ENCODE peak calls at places on chromosomes 7 and 10, in nine cellular contexts. W, O, H, Z, Y, N, P, J and K are unnamed samples. For H3K27me3, the result is how much of the 10 kb centered on the place peaks cover.

GRCh38 chr7:15687645-15688025 is 1.2 kb upstream of the MEOX2 start:
- DNase-seq in W (no peak), O (no peak), H (no peak), Z (peak), Y (no peak), N (no peak), P (no peak), J (no peak), K (no peak)

GRCh38 chr10:62829622-62830021 is 13.5 kb upstream of the EGR2 start:
- DNase-seq in W (no peak), O (no peak), H (no peak), Z (no peak), Y (no peak), N (no peak), P (no peak), J (no peak), K (no peak)

GRCh38 chr7:147419001-147419400 is 1171.6 kb upstream of the C7orf33 start:
- DNase-seq in W (no peak), O (no peak), H (no peak), Z (no peak), Y (no peak), N (peak), P (no peak), J (no peak), K (no peak)

GRCh38 chr7:110170762-110171161 is 920.2 kb upstream of the LRRN3 start:
- DNase-seq in W (no peak), O (no peak), H (no peak), Z (no peak), Y (no peak), N (peak), P (no peak), J (no peak), K (peak)

GRCh38 chr10:32180354-32181280 is 124.4 kb upstream of the KIF5B start:
- DNase-seq in W (no peak), O (no peak), H (no peak), Z (peak), Y (no peak), N (no peak), P (no peak), J (no peak), K (no peak)

GRCh38 chr10:24552346-24553016 is 171.2 kb downstream of the ARHGAP21 start:
- DNase-seq in W (peak), O (peak), H (no peak), Z (no peak), Y (peak), N (no peak), P (peak), J (no peak), K (no peak)

GRCh38 chr10:34940436-34940835 is 125.3 kb upstream of the PARD3 start:
- DNase-seq in W (no peak), O (no peak), H (no peak), Z (no peak), Y (no peak), N (no peak), P (no peak), J (no peak), K (no peak)

GRCh38 chr10:34346516-34347150 is 468.5 kb downstream of the PARD3 start:
- DNase-seq in W (no peak), O (no peak), H (no peak), Z (no peak), Y (no peak), N (peak), P (no peak), J (no peak), K (peak)

GRCh38 chr7:44681645-44682044 is 67.0 kb upstream of the ZMIZ2 start:
- DNase-seq in W (peak), O (no peak), H (no peak), Z (peak), Y (no peak), N (no peak), P (no peak), J (no peak), K (no peak)

GRCh38 chr7:92622680-92623079 is 32.5 kb upstream of the FAM133B start:
- DNase-seq in W (no peak), O (no peak), H (no peak), Z (no peak), Y (no peak), N (no peak), P (no peak), J (no peak), K (no peak)

GRCh38 chr7:73833251-73833919 is 2.6 kb downstream of the CLDN4 start:
- DNase-seq in W (no peak), O (no peak), H (no peak), Z (no peak), Y (no peak), N (no peak), P (no peak), J (no peak), K (no peak)

GRCh38 chr10:118394557-118395194 is 52.6 kb upstream of the FAM204A start:
- DNase-seq in W (no peak), O (no peak), H (no peak), Z (no peak), Y (no peak), N (no peak), P (no peak), J (no peak), K (no peak)

GRCh38 chr7:141550694-141551079 is 523 bp upstream of the AGK start:
- DNase-seq in W (no peak), O (no peak), H (no peak), Z (no peak), Y (no peak), N (no peak), P (no peak), J (no peak), K (no peak)

GRCh38 chr10:48390933-48391845 is 84.7 kb downstream of the MAPK8 start:
- DNase-seq in W (no peak), O (no peak), H (no peak), Z (no peak), Y (peak), N (peak), P (peak), J (peak), K (peak)

GRCh38 chr7:130397472-130397871 is 17.2 kb downstream of the CPA1 start:
- DNase-seq in W (no peak), O (no peak), H (no peak), Z (no peak), Y (no peak), N (no peak), P (no peak), J (no peak), K (no peak)

GRCh38 chr7:21886396-21886795 is 59.3 kb downstream of the CDCA7L start:
- DNase-seq in W (no peak), O (no peak), H (no peak), Z (no peak), Y (no peak), N (no peak), P (no peak), J (no peak), K (no peak)

GRCh38 chr7:151661556-151661955 is 141.9 kb upstream of the RHEB start:
- DNase-seq in W (no peak), O (no peak), H (no peak), Z (no peak), Y (no peak), N (no peak), P (no peak), J (no peak), K (no peak)

GRCh38 chr10:27719052-27719451 is 26.6 kb downstream of the MKX start:
- DNase-seq in W (no peak), O (no peak), H (no peak), Z (no peak), Y (no peak), N (no peak), P (no peak), J (no peak), K (no peak)

GRCh38 chr10:111475720-111476119 is 398.9 kb downstream of the ADRA2A start:
- DNase-seq in W (no peak), O (no peak), H (no peak), Z (no peak), Y (peak), N (no peak), P (no peak), J (no peak), K (peak)

GRCh38 chr10:1390200-1390599 is 334.0 kb downstream of the WDR37 start:
- DNase-seq in W (no peak), O (no peak), H (no peak), Z (no peak), Y (no peak), N (no peak), P (no peak), J (no peak), K (no peak)

GRCh38 chr7:38169862-38170261 is 8.2 kb upstream of the STARD3NL start:
- DNase-seq in W (no peak), O (no peak), H (peak), Z (no peak), Y (peak), N (peak), P (no peak), J (peak), K (peak)

GRCh38 chr10:5089869-5090268 is 4.3 kb upstream of the AKR1C3 start:
- DNase-seq in W (no peak), O (no peak), H (no peak), Z (no peak), Y (peak), N (peak), P (peak), J (peak), K (peak)

GRCh38 chr7:131011976-131012375 is 278.0 kb upstream of the KLF14 start:
- DNase-seq in W (no peak), O (no peak), H (no peak), Z (no peak), Y (peak), N (peak), P (no peak), J (peak), K (no peak)

GRCh38 chr7:100865372-100865911 is 1.7 kb upstream of the TRIP6 start:
- DNase-seq in W (no peak), O (no peak), H (no peak), Z (no peak), Y (peak), N (peak), P (peak), J (no peak), K (peak)

GRCh38 chr7:101594790-101595189 is 34.3 kb downstream of the MYL10 start:
- DNase-seq in W (no peak), O (no peak), H (no peak), Z (no peak), Y (no peak), N (no peak), P (no peak), J (no peak), K (no peak)

GRCh38 chr7:101633516-101633915 is 4.4 kb upstream of the MYL10 start:
- DNase-seq in W (no peak), O (no peak), H (no peak), Z (no peak), Y (no peak), N (no peak), P (no peak), J (no peak), K (no peak)

GRCh38 chr7:70764701-70765208 is 367.2 kb upstream of the GALNT17 start:
- DNase-seq in W (no peak), O (no peak), H (no peak), Z (no peak), Y (no peak), N (no peak), P (no peak), J (no peak), K (no peak)

GRCh38 chr7:140375808-140376730 is 22.3 kb downstream of the SLC37A3 start:
- DNase-seq in W (peak), O (no peak), H (no peak), Z (peak), Y (no peak), N (no peak), P (no peak), J (no peak), K (no peak)

GRCh38 chr7:139523988-139524815 is 717 bp downstream of the CLEC2L start:
- DNase-seq in W (no peak), O (no peak), H (no peak), Z (no peak), Y (no peak), N (no peak), P (no peak), J (no peak), K (no peak)

GRCh38 chr7:112749775-112750174 is 40.4 kb downstream of the TMEM168 start:
- DNase-seq in W (no peak), O (no peak), H (no peak), Z (no peak), Y (no peak), N (no peak), P (no peak), J (no peak), K (no peak)

GRCh38 chr7:132576723-132577089 is 436 bp upstream of the PLXNA4 start:
- DNase-seq in W (no peak), O (no peak), H (no peak), Z (no peak), Y (no peak), N (no peak), P (no peak), J (no peak), K (no peak)

GRCh38 chr10:70816220-70816894 is 609 bp downstream of the SGPL1 start:
- DNase-seq in W (peak), O (peak), H (peak), Z (peak), Y (peak), N (peak), P (peak), J (peak), K (peak)

GRCh38 chr7:116552616-116553015 is 27.8 kb downstream of the CAV1 start:
- DNase-seq in W (no peak), O (no peak), H (no peak), Z (no peak), Y (peak), N (peak), P (peak), J (no peak), K (peak)
- H3K27ac ChIP-seq in W (no peak), O (peak), H (peak), Z (peak), Y (peak), N (peak), P (no peak), J (no peak), K (peak)

GRCh38 chr10:76191371-76191770 is 759.9 kb downstream of the LRMDA start:
- DNase-seq in W (no peak), O (no peak), H (no peak), Z (no peak), Y (no peak), N (no peak), P (no peak), J (no peak), K (no peak)
- H3K27me3 ChIP-seq in W (under half), O (under half), H (under half), Z (under half), Y (under half), N (under half), P (under half), J (under half), K (under half)

GRCh38 chr7:80528689-80529088 is 16.8 kb upstream of the GNAT3 start:
- DNase-seq in W (no peak), O (no peak), H (no peak), Z (no peak), Y (no peak), N (no peak), P (no peak), J (no peak), K (no peak)
- H3K27ac ChIP-seq in W (no peak), O (no peak), H (no peak), Z (no peak), Y (no peak), N (no peak), P (no peak), J (no peak), K (no peak)

GRCh38 chr10:29969255-29970011 is 90.0 kb downstream of the JCAD start:
- DNase-seq in W (no peak), O (no peak), H (no peak), Z (no peak), Y (no peak), N (no peak), P (no peak), J (no peak), K (no peak)

GRCh38 chr10:29970012-29970396 is 89.4 kb downstream of the JCAD start:
- DNase-seq in W (no peak), O (no peak), H (no peak), Z (no peak), Y (no peak), N (no peak), P (no peak), J (no peak), K (no peak)

GRCh38 chr10:29968556-29968955 is 90.8 kb downstream of the JCAD start:
- DNase-seq in W (no peak), O (no peak), H (no peak), Z (no peak), Y (no peak), N (no peak), P (no peak), J (no peak), K (no peak)

GRCh38 chr10:29962451-29962850 is 96.9 kb downstream of the JCAD start:
- DNase-seq in W (no peak), O (no peak), H (no peak), Z (no peak), Y (no peak), N (no peak), P (no peak), J (no peak), K (no peak)

GRCh38 chr10:29966269-29966668 is 93.1 kb downstream of the JCAD start:
- DNase-seq in W (no peak), O (no peak), H (no peak), Z (no peak), Y (no peak), N (no peak), P (no peak), J (no peak), K (no peak)
- H3K27me3 ChIP-seq in W (under half), O (under half), H (under half), Z (under half), Y (under half), N (under half), P (under half), J (under half), K (under half)

GRCh38 chr7:77576856-77577255 is 39.8 kb downstream of the PTPN12 start:
- DNase-seq in W (no peak), O (no peak), H (no peak), Z (no peak), Y (no peak), N (no peak), P (no peak), J (no peak), K (no peak)

GRCh38 chr7:77569514-77570232 is 32.6 kb downstream of the PTPN12 start:
- DNase-seq in W (no peak), O (no peak), H (no peak), Z (no peak), Y (no peak), N (peak), P (no peak), J (peak), K (no peak)

GRCh38 chr7:77570330-77571011 is 33.4 kb downstream of the PTPN12 start:
- DNase-seq in W (no peak), O (no peak), H (no peak), Z (no peak), Y (peak), N (peak), P (no peak), J (peak), K (no peak)

GRCh38 chr7:77571791-77572190 is 34.7 kb downstream of the PTPN12 start:
- DNase-seq in W (no peak), O (no peak), H (no peak), Z (no peak), Y (no peak), N (no peak), P (no peak), J (no peak), K (no peak)

DNA sequence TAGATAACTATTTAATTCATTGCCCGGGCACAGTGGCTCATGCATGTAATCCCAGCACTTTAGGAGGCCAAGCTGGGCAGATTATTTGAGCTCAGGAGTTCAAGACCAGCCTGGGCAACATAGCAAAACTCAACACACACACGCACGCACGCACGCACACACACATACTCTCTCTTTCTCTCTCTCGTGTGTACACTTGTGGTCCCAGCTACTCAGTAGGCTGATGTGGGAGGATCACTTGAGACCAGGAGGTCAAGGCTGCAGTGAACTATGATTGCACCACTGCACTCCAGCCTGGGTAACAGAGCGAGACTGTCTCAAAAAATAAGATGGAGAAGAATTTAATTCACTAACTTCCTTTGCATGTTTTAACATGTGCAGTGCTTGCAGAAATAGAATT is 38.1 kb downstream of the PTPN12 start:
- DNase-seq in W (no peak), O (no peak), H (no peak), Z (no peak), Y (no peak), N (no peak), P (no peak), J (no peak), K (no peak)
- H3K27ac ChIP-seq in W (no peak), O (no peak), H (no peak), Z (no peak), Y (no peak), N (no peak), P (no peak), J (no peak), K (no peak)

GRCh38 chr7:64872809-64873500 is 30.1 kb upstream of the ZNF273 start:
- DNase-seq in W (no peak), O (peak), H (no peak), Z (peak), Y (no peak), N (no peak), P (no peak), J (no peak), K (no peak)
- H3K27me3 ChIP-seq in W (under half), O (under half), H (under half), Z (under half), Y (under half), N (under half), P (under half), J (under half), K (under half)

GRCh38 chr10:69411476-69411875 is 5.2 kb downstream of the TACR2 start:
- DNase-seq in W (no peak), O (no peak), H (no peak), Z (no peak), Y (no peak), N (no peak), P (no peak), J (no peak), K (no peak)

GRCh38 chr10:69408318-69409175 is 8.2 kb downstream of the TACR2 start:
- DNase-seq in W (peak), O (peak), H (peak), Z (peak), Y (peak), N (peak), P (peak), J (peak), K (peak)

GRCh38 chr10:69410487-69410886 is 6.2 kb downstream of the TACR2 start:
- DNase-seq in W (no peak), O (no peak), H (no peak), Z (no peak), Y (no peak), N (no peak), P (no peak), J (no peak), K (no peak)

GRCh38 chr10:69409176-69409495 is 7.6 kb downstream of the TACR2 start:
- DNase-seq in W (no peak), O (no peak), H (no peak), Z (no peak), Y (no peak), N (no peak), P (no peak), J (no peak), K (no peak)

DNA sequence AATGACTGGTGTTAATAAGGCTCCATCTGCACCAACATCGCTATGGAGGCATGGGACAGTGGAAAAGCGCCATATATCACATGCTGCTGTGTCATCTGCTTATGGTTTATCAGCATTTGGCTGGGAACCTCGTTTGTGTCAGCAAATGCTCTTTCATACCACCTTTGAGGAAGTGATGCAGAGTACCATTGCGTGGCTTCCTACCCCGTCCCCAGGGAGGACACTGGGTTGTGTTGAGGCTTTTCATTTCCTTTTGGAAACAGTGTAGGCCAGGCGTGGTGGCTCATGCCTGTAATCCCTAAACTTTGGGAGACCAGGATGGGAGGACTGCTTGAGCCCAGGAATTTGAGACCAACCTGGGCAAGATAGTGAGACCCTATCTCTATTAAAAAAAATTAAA is 6.8 kb downstream of the TACR2 start:
- DNase-seq in W (no peak), O (no peak), H (no peak), Z (peak), Y (no peak), N (no peak), P (no peak), J (peak), K (no peak)
- H3K27ac ChIP-seq in W (no peak), O (peak), H (no peak), Z (peak), Y (no peak), N (no peak), P (no peak), J (no peak), K (no peak)

DNA sequence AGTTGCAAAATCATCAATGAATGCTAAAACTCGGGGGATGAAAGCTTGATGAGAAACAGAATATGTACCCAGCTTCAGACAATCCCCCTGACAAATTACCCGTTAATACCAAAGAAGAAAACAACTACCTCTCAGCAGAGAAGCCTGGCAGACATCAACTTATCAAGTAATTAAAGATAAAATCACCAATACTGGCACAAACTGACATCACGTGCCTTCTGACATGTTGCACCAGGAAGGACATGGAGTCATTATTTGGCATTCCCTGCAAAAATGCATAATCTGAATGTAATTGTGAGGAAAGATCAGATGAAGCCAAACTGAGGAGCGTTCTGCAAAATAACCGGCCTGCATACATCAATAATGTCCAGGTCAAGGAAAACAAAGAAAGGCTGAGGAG is 7.7 kb downstream of the SLIT1 start:
- DNase-seq in W (no peak), O (no peak), H (no peak), Z (no peak), Y (no peak), N (no peak), P (no peak), J (no peak), K (no peak)
- H3K27me3 ChIP-seq in W (under half), O (under half), H (under half), Z (half or more), Y (under half), N (half or more), P (under half), J (half or more), K (half or more)